ENCODE peak calls at places on chromosome X, in six cellular contexts. S is NAMALWA; A is naive thymus-derived CD8-positive, alpha-beta T cell; M is right atrium auricular region; Z is fibroblast of villous mesenchyme; K is naive thymus-derived CD4-positive, alpha-beta T cell. Y is an unnamed sample.

GRCh38 chrX:105463483-105463882 is 243.0 kb upstream of the TEX13A start:
- DNase-seq in S (no peak), A (no peak), M (no peak), Z (peak; percentile 21), K (no peak), Y (no peak)

GRCh38 chrX:10989386-10989785 is 121.7 kb upstream of the HCCS start:
- DNase-seq in S (no peak), A (no peak), M (no peak), Z (no peak), K (no peak), Y (no peak)

GRCh38 chrX:77785400-77785745 is 643 bp downstream of the ATRX start:
- DNase-seq in S (peak; percentile 16), A (no peak), M (no peak), Z (peak; percentile 31), K (no peak), Y (no peak)

GRCh38 chrX:155880586-155881157 is 473 bp upstream of the VAMP7 start:
- DNase-seq in S (peak; percentile 4), A (no peak), M (no peak), Z (no peak), K (peak; percentile 3), Y (no peak)

GRCh38 chrX:113947548-113947947 is 636.3 kb upstream of the HTR2C start:
- DNase-seq in S (no peak), A (no peak), M (no peak), Z (no peak), K (no peak), Y (no peak)

GRCh38 chrX:150212672-150213480 is 150.2 kb upstream of the MAMLD1 start:
- DNase-seq in S (no peak), A (no peak), M (no peak), Z (no peak), K (no peak), Y (no peak)

GRCh38 chrX:63349307-63349706 is 1.8 kb downstream of the SPIN4 start:
- DNase-seq in S (peak; percentile 33), A (no peak), M (no peak), Z (no peak), K (no peak), Y (no peak)

GRCh38 chrX:20515841-20516461 is 249.2 kb upstream of the RPS6KA3 start:
- DNase-seq in S (no peak), A (no peak), M (no peak), Z (peak; percentile 60), K (no peak), Y (no peak)

GRCh38 chrX:16559206-16559619 is 90.7 kb upstream of the S100G start:
- DNase-seq in S (no peak), A (no peak), M (no peak), Z (peak; percentile 74), K (no peak), Y (no peak)

GRCh38 chrX:56812515-56813105 is 83.6 kb downstream of the NBDY start:
- DNase-seq in S (no peak), A (peak; percentile 75), M (no peak), Z (peak; percentile 62), K (peak; percentile 78), Y (no peak)

GRCh38 chrX:140765043-140765784 is 55.7 kb downstream of the LINC00632 start:
- DNase-seq in S (no peak), A (no peak), M (no peak), Z (peak; percentile 57), K (no peak), Y (no peak)

GRCh38 chrX:71652405-71652804 is 14.9 kb upstream of the LOC101059915 start:
- DNase-seq in S (peak; percentile 73), A (peak; percentile 62), M (no peak), Z (peak; percentile 48), K (peak; percentile 59), Y (no peak)

GRCh38 chrX:141642979-141643378 is 53.5 kb downstream of the SPANXA2 start:
- DNase-seq in S (no peak), A (no peak), M (no peak), Z (peak; percentile 36), K (no peak), Y (no peak)

GRCh38 chrX:3577551-3577950 is 135.9 kb downstream of the PRKX start:
- DNase-seq in S (no peak), A (no peak), M (no peak), Z (peak; percentile 3), K (no peak), Y (no peak)

GRCh38 chrX:97132654-97133415 is 249.1 kb downstream of the RPA4 start:
- DNase-seq in S (no peak), A (no peak), M (no peak), Z (peak; percentile 18), K (no peak), Y (no peak)

GRCh38 chrX:120456973-120457372 is 12.1 kb downstream of the LAMP2 start:
- DNase-seq in S (peak; percentile 72), A (peak; percentile 34), M (no peak), Z (peak; percentile 30), K (peak; percentile 46), Y (no peak)

GRCh38 chrX:135522132-135522530 is 1.7 kb downstream of the INTS6L start:
- DNase-seq in S (no peak), A (no peak), M (no peak), Z (no peak), K (no peak), Y (no peak)

GRCh38 chrX:140572724-140573123 is 67.9 kb upstream of the SOX3 start:
- DNase-seq in S (peak; percentile 61), A (peak; percentile 3), M (no peak), Z (peak; percentile 1), K (peak; percentile 3), Y (no peak)

GRCh38 chrX:114798902-114799301 is 215.0 kb downstream of the HTR2C start:
- DNase-seq in S (no peak), A (no peak), M (no peak), Z (peak; percentile 12), K (no peak), Y (no peak)

GRCh38 chrX:2664497-2664896 is 26.6 kb upstream of the CD99 start:
- DNase-seq in S (no peak), A (no peak), M (peak; percentile 60), Z (peak; percentile 84), K (no peak), Y (no peak)

GRCh38 chrX:1178580-1179057 is 33.8 kb downstream of the CRLF2 start:
- DNase-seq in S (no peak), A (peak; percentile 73), M (no peak), Z (peak; percentile 10), K (peak; percentile 65), Y (no peak)

GRCh38 chrX:65750674-65751469 is 83.4 kb downstream of the MSN start:
- DNase-seq in S (no peak), A (peak; percentile 48), M (no peak), Z (no peak), K (peak; percentile 41), Y (no peak)

GRCh38 chrX:15680401-15680800 is 15.8 kb upstream of the CLTRN start:
- DNase-seq in S (no peak), A (no peak), M (no peak), Z (peak; percentile 71), K (no peak), Y (no peak)

GRCh38 chrX:23737413-23737812 is 5.7 kb downstream of the ACOT9 start:
- DNase-seq in S (no peak), A (no peak), M (no peak), Z (peak; percentile 23), K (no peak), Y (no peak)

GRCh38 chrX:40314070-40314469 is 216.3 kb upstream of the BCOR start:
- DNase-seq in S (no peak), A (no peak), M (no peak), Z (no peak), K (no peak), Y (no peak)

GRCh38 chrX:40383969-40384368 is 196.8 kb upstream of the ATP6AP2 start:
- DNase-seq in S (no peak), A (no peak), M (no peak), Z (no peak), K (no peak), Y (no peak)

GRCh38 chrX:44470816-44471215 is 71.8 kb downstream of the FUNDC1 start:
- DNase-seq in S (no peak), A (no peak), M (no peak), Z (no peak), K (no peak), Y (no peak)

GRCh38 chrX:112839856-112840255 is 775 bp downstream of the AMOT start:
- DNase-seq in S (no peak), A (no peak), M (no peak), Z (no peak), K (peak; percentile 2), Y (no peak)

GRCh38 chrX:2469196-2469685 is 31.5 kb downstream of the DHRSX start:
- DNase-seq in S (no peak), A (no peak), M (no peak), Z (no peak), K (no peak), Y (no peak)

GRCh38 chrX:53050841-53051240 is 2.3 kb downstream of the GPR173 start:
- DNase-seq in S (no peak), A (no peak), M (no peak), Z (no peak), K (no peak), Y (no peak)

GRCh38 chrX:154603438-154604430 is 15.3 kb downstream of the CTAG1B start:
- DNase-seq in S (no peak), A (no peak), M (no peak), Z (peak; percentile 39), K (no peak), Y (no peak)

GRCh38 chrX:44570524-44570923 is 27.9 kb upstream of the FUNDC1 start:
- DNase-seq in S (no peak), A (no peak), M (no peak), Z (no peak), K (no peak), Y (no peak)

GRCh38 chrX:11137543-11138139 is 26.5 kb downstream of the HCCS start:
- DNase-seq in S (peak; percentile 57), A (peak; percentile 43), M (no peak), Z (peak; percentile 62), K (peak; percentile 32), Y (no peak)

GRCh38 chrX:108224727-108225455 is 133.3 kb downstream of the ATG4A start:
- DNase-seq in S (peak; percentile 46), A (no peak), M (no peak), Z (peak; percentile 43), K (peak; percentile 20), Y (no peak)

GRCh38 chrX:70901465-70901864 is 7.0 kb downstream of the TEX11 start:
- DNase-seq in S (no peak), A (no peak), M (no peak), Z (no peak), K (no peak), Y (no peak)

GRCh38 chrX:20531667-20532066 is 265.0 kb upstream of the RPS6KA3 start:
- DNase-seq in S (no peak), A (no peak), M (no peak), Z (peak; percentile 73), K (no peak), Y (no peak)

Y was measured in activated T-helper 1 cell treated with Interleukin-2 at 50 U/mL for 16 hours.